ENCODE peak calls at places on chromosomes 6 and 20, in six cellular contexts. V is GM12878, G is A549, O is H1, Z is IMR-90, Y is K562. E is an unnamed sample.

GRCh38 chr6:7896465-7896987 is 14.1 kb downstream of the TXNDC5 start:
- DNase-seq in V (no peak), G (no peak), O (no peak), Z (no peak), Y (no peak), E (no peak)

GRCh38 chr6:3882865-3883264 is 33.7 kb downstream of the FAM50B start:
- DNase-seq in V (no peak), G (no peak), O (no peak), Z (peak), Y (no peak), E (no peak)

GRCh38 chr6:43171284-43172126 is 436 bp downstream of the SRF start:
- DNase-seq in V (no peak), G (no peak), O (peak), Z (no peak), Y (peak), E (peak)

GRCh38 chr20:44686934-44687333 is 28.2 kb upstream of the CCN5 start:
- DNase-seq in V (no peak), G (no peak), O (no peak), Z (no peak), Y (no peak), E (no peak)

GRCh38 chr20:19552896-19553180 is 205.2 kb upstream of the RIN2 start:
- DNase-seq in V (no peak), G (no peak), O (no peak), Z (no peak), Y (no peak), E (no peak)

GRCh38 chr20:2693996-2694471 is 1.5 kb downstream of the EBF4 start:
- DNase-seq in V (no peak), G (no peak), O (peak), Z (no peak), Y (no peak), E (peak)

GRCh38 chr6:25301358-25301757 is 22.2 kb downstream of the CARMIL1 start:
- DNase-seq in V (no peak), G (no peak), O (no peak), Z (no peak), Y (no peak), E (no peak)

GRCh38 chr6:50791900-50792508 is 26.7 kb upstream of the TFAP2B start:
- DNase-seq in V (no peak), G (peak), O (no peak), Z (peak), Y (peak), E (peak)

GRCh38 chr6:137451926-137452325 is 42.3 kb downstream of the OLIG3 start:
- DNase-seq in V (no peak), G (no peak), O (no peak), Z (peak), Y (no peak), E (no peak)

GRCh38 chr6:42257614-42258013 is 40.0 kb upstream of the MRPS10 start:
- DNase-seq in V (no peak), G (no peak), O (peak), Z (no peak), Y (no peak), E (no peak)

GRCh38 chr6:39881851-39882566 is 52.3 kb downstream of the MOCS1 start:
- DNase-seq in V (no peak), G (no peak), O (no peak), Z (peak), Y (no peak), E (no peak)

GRCh38 chr6:35318845-35319220 is 21.2 kb downstream of the DEF6 start:
- DNase-seq in V (no peak), G (no peak), O (no peak), Z (no peak), Y (no peak), E (no peak)

GRCh38 chr6:155943635-155944034 is 488.0 kb upstream of the NOX3 start:
- DNase-seq in V (no peak), G (no peak), O (no peak), Z (peak), Y (no peak), E (no peak)

GRCh38 chr6:6788394-6789020 is 200.0 kb downstream of the LY86 start:
- DNase-seq in V (no peak), G (peak), O (peak), Z (no peak), Y (peak), E (no peak)

GRCh38 chr6:48628316-48628715 is 517.3 kb upstream of the PTCHD4 start:
- DNase-seq in V (no peak), G (no peak), O (no peak), Z (no peak), Y (no peak), E (no peak)

GRCh38 chr6:28587746-28588075 is 62.0 kb downstream of the GPX5 start:
- DNase-seq in V (no peak), G (no peak), O (no peak), Z (no peak), Y (no peak), E (no peak)

GRCh38 chr6:130975325-130975724 is 87.7 kb downstream of the EPB41L2 start:
- DNase-seq in V (no peak), G (no peak), O (no peak), Z (peak), Y (no peak), E (no peak)

GRCh38 chr20:47802226-47802920 is 17.1 kb upstream of the SULF2 start:
- DNase-seq in V (no peak), G (no peak), O (no peak), Z (no peak), Y (no peak), E (no peak)

GRCh38 chr6:137013738-137014602 is 30.8 kb downstream of the IL20RA start:
- DNase-seq in V (no peak), G (peak), O (no peak), Z (peak), Y (peak), E (peak)

GRCh38 chr20:47610247-47610944 is 108.7 kb downstream of the NCOA3 start:
- DNase-seq in V (peak), G (peak), O (no peak), Z (peak), Y (peak), E (no peak)

GRCh38 chr20:18056174-18057105 is 1.3 kb downstream of the OVOL2 start:
- DNase-seq in V (no peak), G (peak), O (peak), Z (no peak), Y (no peak), E (peak)

GRCh38 chr6:122710908-122711307 is 68.6 kb upstream of the FABP7 start:
- DNase-seq in V (no peak), G (no peak), O (no peak), Z (no peak), Y (no peak), E (no peak)

GRCh38 chr6:46648869-46649488 is 3.6 kb downstream of the CYP39A1 start:
- DNase-seq in V (no peak), G (peak), O (no peak), Z (no peak), Y (no peak), E (no peak)

GRCh38 chr20:51918561-51918960 is 116.2 kb upstream of the SALL4 start:
- DNase-seq in V (no peak), G (no peak), O (no peak), Z (no peak), Y (no peak), E (no peak)

GRCh38 chr20:47557791-47558190 is 56.1 kb downstream of the NCOA3 start:
- DNase-seq in V (no peak), G (no peak), O (no peak), Z (peak), Y (no peak), E (no peak)

GRCh38 chr6:21826031-21826430 is 232.5 kb downstream of the SOX4 start:
- DNase-seq in V (no peak), G (peak), O (no peak), Z (peak), Y (no peak), E (no peak)

GRCh38 chr20:2314759-2315439 is 19.1 kb downstream of the TGM3 start:
- DNase-seq in V (no peak), G (peak), O (no peak), Z (peak), Y (peak), E (peak)

GRCh38 chr6:127464881-127465459 is 5.8 kb upstream of the KIAA0408 start:
- DNase-seq in V (no peak), G (peak), O (peak), Z (peak), Y (peak), E (peak)

DNA sequence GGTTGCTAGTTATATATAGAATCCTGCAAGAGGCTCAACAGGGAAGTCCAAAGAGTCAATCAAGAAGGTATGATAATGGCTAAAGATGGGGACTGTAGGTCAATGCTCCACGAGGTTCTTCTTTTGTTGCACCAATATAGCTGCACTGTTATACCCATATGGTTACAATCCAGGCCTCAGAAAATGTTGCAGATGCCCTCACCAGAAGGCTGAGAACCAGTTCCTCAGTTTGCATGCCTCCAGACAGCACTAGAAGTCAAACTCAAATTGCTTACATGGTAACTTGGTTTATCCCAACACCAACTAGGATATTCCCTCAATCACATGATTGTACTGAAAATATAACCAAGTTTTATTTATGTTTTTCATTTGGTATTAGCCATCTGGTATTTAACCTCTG is 12.1 kb downstream of the EEF1A1 start:
- DNase-seq in V (no peak), G (no peak), O (no peak), Z (no peak), Y (no peak), E (no peak)
- TF ChIP-seq RAD21 in V (no peak), G (no peak), O (no peak), Z (no peak), Y (no peak), E (no peak)

GRCh38 chr6:83252717-83253116 is 59.6 kb downstream of the RWDD2A start:
- DNase-seq in V (no peak), G (no peak), O (no peak), Z (peak), Y (no peak), E (no peak)
- TF ChIP-seq RAD21 in V (no peak), G (no peak), O (no peak), Z (no peak), Y (no peak), E (no peak)

GRCh38 chr20:49906101-49906604 is 9.2 kb downstream of the SPATA2 start:
- DNase-seq in V (no peak), G (no peak), O (no peak), Z (no peak), Y (no peak), E (no peak)
- TF ChIP-seq RAD21 in V (no peak), G (no peak), O (no peak), Z (no peak), Y (no peak), E (no peak)

GRCh38 chr6:135497412-135498177 is at the start of gene AHI1:
- DNase-seq in V (peak), G (peak), O (peak), Z (peak), Y (peak), E (peak)
- TF ChIP-seq RAD21 in V (no peak), G (no peak), O (no peak), Z (no peak), Y (no peak), E (no peak)

GRCh38 chr20:49578436-49578835 is 10.5 kb upstream of the PTGIS start:
- DNase-seq in V (no peak), G (no peak), O (no peak), Z (no peak), Y (no peak), E (no peak)

GRCh38 chr20:49572857-49573256 is 4.9 kb upstream of the PTGIS start:
- DNase-seq in V (no peak), G (no peak), O (no peak), Z (no peak), Y (no peak), E (no peak)

GRCh38 chr20:49573900-49574416 is 6.0 kb upstream of the PTGIS start:
- DNase-seq in V (no peak), G (no peak), O (no peak), Z (peak), Y (no peak), E (no peak)

GRCh38 chr20:49579195-49579594 is 11.3 kb upstream of the PTGIS start:
- DNase-seq in V (no peak), G (no peak), O (no peak), Z (no peak), Y (no peak), E (no peak)

GRCh38 chr20:49575551-49576060 is 7.7 kb upstream of the PTGIS start:
- DNase-seq in V (no peak), G (peak), O (no peak), Z (no peak), Y (no peak), E (no peak)
- TF ChIP-seq RAD21 in V (no peak), G (no peak), O (no peak), Z (no peak), Y (no peak), E (no peak)

DNA sequence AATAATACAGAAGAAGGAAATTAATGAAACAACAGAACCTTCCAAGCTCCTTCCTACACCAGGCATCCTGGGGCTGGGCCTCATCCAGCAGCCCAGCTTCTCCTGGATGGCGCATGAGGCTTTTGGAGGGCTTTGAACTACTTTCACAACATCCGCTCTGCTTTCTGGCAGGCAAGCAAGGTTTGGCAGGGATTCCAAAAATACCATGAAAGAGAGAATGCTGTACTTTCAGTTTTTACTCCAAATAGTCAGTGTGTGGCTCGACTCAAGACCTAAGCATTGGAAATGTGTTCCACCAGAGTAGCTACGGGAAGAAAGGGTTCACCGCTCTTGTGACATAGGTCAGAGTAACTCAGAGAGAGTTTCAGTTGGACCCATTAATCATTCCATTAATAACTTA is 125.4 kb downstream of the OPRM1 start:
- DNase-seq in V (no peak), G (no peak), O (no peak), Z (peak), Y (no peak), E (no peak)
- TF ChIP-seq RAD21 in V (no peak), G (no peak), O (no peak), Z (no peak), Y (no peak), E (no peak)

E was measured in SK-N-SH.